ENCODE peak calls at places on chromosome 22, in six cellular contexts. One of them, this sample, is unnamed.

GRCh38 chr22:45784357-45785277 is 113.0 kb downstream of the ATXN10 start:
- DNase-seq in tibial nerve: no peak
- DNase-seq in WTC11: no peak
- DNase-seq in psoas muscle: no peak
- DNase-seq in astrocyte of the spinal cord: no peak
- DNase-seq in neural crest cell: no peak
- DNase-seq in this sample: no peak

GRCh38 chr22:20765938-20766337 is 8.0 kb upstream of the SERPIND1 start:
- DNase-seq in astrocyte of the spinal cord: no peak
- DNase-seq in psoas muscle: no peak
- DNase-seq in tibial nerve: no peak
- DNase-seq in WTC11: no peak
- DNase-seq in neural crest cell: no peak
- DNase-seq in this sample: no peak

GRCh38 chr22:20464912-20465758 is 27.5 kb upstream of the SCARF2 start:
- DNase-seq in WTC11: no peak
- DNase-seq in tibial nerve: no peak
- DNase-seq in neural crest cell: no peak
- DNase-seq in astrocyte of the spinal cord: no peak
- DNase-seq in psoas muscle: no peak
- DNase-seq in this sample: no peak

GRCh38 chr22:38870791-38871359 is 1.1 kb downstream of the CBX6 start:
- DNase-seq in neural crest cell: no peak
- DNase-seq in tibial nerve: no peak
- DNase-seq in WTC11: no peak
- DNase-seq in psoas muscle: no peak
- DNase-seq in astrocyte of the spinal cord: no peak
- DNase-seq in this sample: peak

GRCh38 chr22:47091921-47092700 is 329.7 kb downstream of the TBC1D22A start:
- DNase-seq in neural crest cell: no peak
- DNase-seq in tibial nerve: no peak
- DNase-seq in psoas muscle: no peak
- DNase-seq in WTC11: no peak
- DNase-seq in astrocyte of the spinal cord: no peak
- DNase-seq in this sample: no peak

GRCh38 chr22:50418624-50419023 is 56.2 kb downstream of the SBF1 start:
- DNase-seq in psoas muscle: no peak
- DNase-seq in WTC11: no peak
- DNase-seq in tibial nerve: no peak
- DNase-seq in neural crest cell: no peak
- DNase-seq in astrocyte of the spinal cord: no peak
- DNase-seq in this sample: no peak

GRCh38 chr22:30586414-30586813 is 5.3 kb downstream of the PES1 start:
- DNase-seq in tibial nerve: no peak
- DNase-seq in WTC11: no peak
- DNase-seq in neural crest cell: no peak
- DNase-seq in psoas muscle: no peak
- DNase-seq in astrocyte of the spinal cord: no peak
- DNase-seq in this sample: no peak

GRCh38 chr22:18057568-18058209 is 20.1 kb upstream of the PEX26 start:
- DNase-seq in astrocyte of the spinal cord: peak
- DNase-seq in psoas muscle: peak
- DNase-seq in WTC11: no peak
- DNase-seq in tibial nerve: peak
- DNase-seq in neural crest cell: no peak
- DNase-seq in this sample: no peak

GRCh38 chr22:30038219-30038618 is 42.0 kb upstream of the HORMAD2 start:
- DNase-seq in neural crest cell: no peak
- DNase-seq in WTC11: no peak
- DNase-seq in tibial nerve: no peak
- DNase-seq in astrocyte of the spinal cord: peak
- DNase-seq in psoas muscle: no peak
- DNase-seq in this sample: no peak

GRCh38 chr22:36963302-36963701 is 49.9 kb downstream of the CSF2RB start:
- DNase-seq in WTC11: no peak
- DNase-seq in psoas muscle: no peak
- DNase-seq in tibial nerve: no peak
- DNase-seq in neural crest cell: no peak
- DNase-seq in astrocyte of the spinal cord: no peak
- DNase-seq in this sample: no peak

GRCh38 chr22:49786976-49787843 is 40.5 kb downstream of the BRD1 start:
- DNase-seq in neural crest cell: no peak
- DNase-seq in psoas muscle: peak
- DNase-seq in WTC11: no peak
- DNase-seq in tibial nerve: no peak
- DNase-seq in astrocyte of the spinal cord: no peak
- DNase-seq in this sample: no peak

GRCh38 chr22:32801436-32802290 is at the start of gene TIMP3:
- DNase-seq in WTC11: peak
- DNase-seq in neural crest cell: peak
- DNase-seq in tibial nerve: peak
- DNase-seq in astrocyte of the spinal cord: peak
- DNase-seq in psoas muscle: peak
- DNase-seq in this sample: peak

GRCh38 chr22:45318558-45319318 is 9.0 kb downstream of the FAM118A start:
- DNase-seq in psoas muscle: no peak
- DNase-seq in neural crest cell: no peak
- DNase-seq in tibial nerve: peak
- DNase-seq in astrocyte of the spinal cord: no peak
- DNase-seq in WTC11: no peak
- DNase-seq in this sample: no peak

GRCh38 chr22:45302751-45303150 is 7.0 kb upstream of the FAM118A start:
- DNase-seq in tibial nerve: no peak
- DNase-seq in WTC11: no peak
- DNase-seq in astrocyte of the spinal cord: no peak
- DNase-seq in psoas muscle: no peak
- DNase-seq in neural crest cell: no peak
- DNase-seq in this sample: no peak

GRCh38 chr22:37661160-37661924 is 2.8 kb downstream of the PDXP start:
- DNase-seq in tibial nerve: no peak
- DNase-seq in astrocyte of the spinal cord: peak
- DNase-seq in psoas muscle: no peak
- DNase-seq in WTC11: no peak
- DNase-seq in neural crest cell: no peak
- DNase-seq in this sample: no peak

GRCh38 chr22:29346659-29347058 is 31.2 kb upstream of the RASL10A start:
- DNase-seq in astrocyte of the spinal cord: no peak
- DNase-seq in psoas muscle: no peak
- DNase-seq in tibial nerve: no peak
- DNase-seq in WTC11: no peak
- DNase-seq in neural crest cell: no peak
- DNase-seq in this sample: no peak

GRCh38 chr22:24185501-24186351 is 4.4 kb downstream of the SUSD2 start:
- DNase-seq in psoas muscle: no peak
- DNase-seq in tibial nerve: no peak
- DNase-seq in astrocyte of the spinal cord: no peak
- DNase-seq in WTC11: no peak
- DNase-seq in neural crest cell: no peak
- DNase-seq in this sample: no peak

GRCh38 chr22:48888466-48889208 is 939.0 kb downstream of the BRD1 start:
- DNase-seq in WTC11: no peak
- DNase-seq in neural crest cell: no peak
- DNase-seq in tibial nerve: no peak
- DNase-seq in astrocyte of the spinal cord: no peak
- DNase-seq in psoas muscle: no peak
- DNase-seq in this sample: peak

GRCh38 chr22:36741204-36741793 is 34.6 kb downstream of the IFT27 start:
- DNase-seq in tibial nerve: no peak
- DNase-seq in neural crest cell: no peak
- DNase-seq in WTC11: no peak
- DNase-seq in astrocyte of the spinal cord: no peak
- DNase-seq in psoas muscle: no peak
- DNase-seq in this sample: peak

GRCh38 chr22:29031236-29031982 is 30.2 kb downstream of the C22orf31 start:
- DNase-seq in neural crest cell: no peak
- DNase-seq in WTC11: no peak
- DNase-seq in astrocyte of the spinal cord: peak
- DNase-seq in tibial nerve: peak
- DNase-seq in psoas muscle: peak
- DNase-seq in this sample: no peak

GRCh38 chr22:29380032-29380781 is 8.2 kb downstream of the AP1B1 start:
- DNase-seq in WTC11: no peak
- DNase-seq in astrocyte of the spinal cord: no peak
- DNase-seq in psoas muscle: no peak
- DNase-seq in tibial nerve: no peak
- DNase-seq in neural crest cell: no peak
- DNase-seq in this sample: no peak

GRCh38 chr22:45516923-45517675 is 14.4 kb downstream of the FBLN1 start:
- DNase-seq in psoas muscle: no peak
- DNase-seq in neural crest cell: no peak
- DNase-seq in astrocyte of the spinal cord: peak
- DNase-seq in WTC11: no peak
- DNase-seq in tibial nerve: no peak
- DNase-seq in this sample: no peak

GRCh38 chr22:47296405-47297260 is 534.2 kb downstream of the TBC1D22A start:
- DNase-seq in tibial nerve: no peak
- DNase-seq in astrocyte of the spinal cord: no peak
- DNase-seq in neural crest cell: no peak
- DNase-seq in psoas muscle: no peak
- DNase-seq in WTC11: no peak
- DNase-seq in this sample: peak

GRCh38 chr22:49152146-49152929 is 675.3 kb downstream of the BRD1 start:
- DNase-seq in tibial nerve: no peak
- DNase-seq in WTC11: peak
- DNase-seq in astrocyte of the spinal cord: no peak
- DNase-seq in psoas muscle: no peak
- DNase-seq in neural crest cell: peak
- DNase-seq in this sample: peak

GRCh38 chr22:39232806-39233735 is 11.7 kb downstream of the PDGFB start:
- DNase-seq in astrocyte of the spinal cord: no peak
- DNase-seq in tibial nerve: no peak
- DNase-seq in psoas muscle: no peak
- DNase-seq in WTC11: no peak
- DNase-seq in neural crest cell: no peak
- DNase-seq in this sample: no peak

GRCh38 chr22:45604239-45604711 is 67.4 kb upstream of the ATXN10 start:
- DNase-seq in neural crest cell: no peak
- DNase-seq in tibial nerve: no peak
- DNase-seq in psoas muscle: no peak
- DNase-seq in astrocyte of the spinal cord: peak
- DNase-seq in WTC11: no peak
- DNase-seq in this sample: no peak

GRCh38 chr22:36874731-36875130 is 13.9 kb downstream of the NCF4 start:
- DNase-seq in tibial nerve: no peak
- DNase-seq in WTC11: no peak
- DNase-seq in psoas muscle: no peak
- DNase-seq in astrocyte of the spinal cord: no peak
- DNase-seq in neural crest cell: no peak
- DNase-seq in this sample: no peak

GRCh38 chr22:37981282-37982011 is 2.9 kb downstream of the SOX10 start:
- DNase-seq in WTC11: no peak
- DNase-seq in psoas muscle: no peak
- DNase-seq in astrocyte of the spinal cord: no peak
- DNase-seq in neural crest cell: no peak
- DNase-seq in tibial nerve: no peak
- DNase-seq in this sample: no peak

GRCh38 chr22:49614966-49615965 is 212.4 kb downstream of the BRD1 start:
- DNase-seq in tibial nerve: no peak
- DNase-seq in WTC11: peak
- DNase-seq in neural crest cell: no peak
- DNase-seq in psoas muscle: no peak
- DNase-seq in astrocyte of the spinal cord: no peak
- DNase-seq in this sample: no peak

GRCh38 chr22:49404020-49404419 is 423.7 kb downstream of the BRD1 start:
- DNase-seq in WTC11: no peak
- DNase-seq in astrocyte of the spinal cord: no peak
- DNase-seq in psoas muscle: no peak
- DNase-seq in tibial nerve: no peak
- DNase-seq in neural crest cell: no peak
- DNase-seq in this sample: peak

DNA sequence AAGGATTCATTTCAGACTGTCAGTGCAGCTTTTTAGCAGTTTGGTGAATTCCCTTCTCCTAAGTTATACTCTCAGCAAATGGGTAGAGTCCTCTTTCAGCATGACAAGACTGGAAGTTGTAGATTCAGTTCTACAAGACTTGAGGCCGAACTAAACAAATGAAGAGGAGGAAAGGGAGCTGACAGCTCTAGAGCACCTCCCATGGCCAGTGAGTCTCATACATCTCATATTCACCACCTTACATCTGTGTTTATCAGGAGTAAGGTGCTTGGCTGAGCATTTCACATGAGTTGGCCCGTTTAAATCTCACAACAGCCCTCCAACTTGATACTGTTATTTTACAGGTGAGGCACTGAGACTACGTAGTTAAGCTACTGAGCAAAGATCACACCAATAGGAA is 30.4 kb downstream of the SEZ6L start:
- DNase-seq in astrocyte of the spinal cord: no peak
- DNase-seq in WTC11: no peak
- DNase-seq in neural crest cell: no peak
- DNase-seq in psoas muscle: no peak
- DNase-seq in tibial nerve: no peak
- DNase-seq in this sample: no peak
- TF ChIP-seq CTCF in astrocyte of the spinal cord: no peak
- TF ChIP-seq CTCF in WTC11: no peak
- TF ChIP-seq CTCF in neural crest cell: no peak
- TF ChIP-seq CTCF in psoas muscle: no peak
- TF ChIP-seq CTCF in tibial nerve: no peak
- TF ChIP-seq CTCF in this sample: no peak

GRCh38 chr22:22709719-22710445 is 65.5 kb downstream of the GGTLC2 start:
- DNase-seq in WTC11: peak
- DNase-seq in neural crest cell: no peak
- DNase-seq in astrocyte of the spinal cord: no peak
- DNase-seq in psoas muscle: no peak
- DNase-seq in tibial nerve: no peak
- DNase-seq in this sample: peak
- TF ChIP-seq CTCF in WTC11: peak
- TF ChIP-seq CTCF in neural crest cell: peak
- TF ChIP-seq CTCF in astrocyte of the spinal cord: peak
- TF ChIP-seq CTCF in psoas muscle: no peak
- TF ChIP-seq CTCF in tibial nerve: no peak
- TF ChIP-seq CTCF in this sample: peak

GRCh38 chr22:35454416-35455054 is 54.6 kb downstream of the MCM5 start:
- DNase-seq in tibial nerve: no peak
- DNase-seq in WTC11: no peak
- DNase-seq in astrocyte of the spinal cord: no peak
- DNase-seq in neural crest cell: no peak
- DNase-seq in psoas muscle: no peak
- DNase-seq in this sample: no peak
- TF ChIP-seq CTCF in tibial nerve: no peak
- TF ChIP-seq CTCF in WTC11: no peak
- TF ChIP-seq CTCF in astrocyte of the spinal cord: no peak
- TF ChIP-seq CTCF in neural crest cell: no peak
- TF ChIP-seq CTCF in psoas muscle: peak
- TF ChIP-seq CTCF in this sample: peak

GRCh38 chr22:19062139-19062789 is 59.9 kb downstream of the DGCR2 start:
- DNase-seq in astrocyte of the spinal cord: no peak
- DNase-seq in neural crest cell: no peak
- DNase-seq in tibial nerve: no peak
- DNase-seq in psoas muscle: no peak
- DNase-seq in WTC11: no peak
- DNase-seq in this sample: no peak
- TF ChIP-seq CTCF in astrocyte of the spinal cord: no peak
- TF ChIP-seq CTCF in neural crest cell: no peak
- TF ChIP-seq CTCF in tibial nerve: no peak
- TF ChIP-seq CTCF in psoas muscle: no peak
- TF ChIP-seq CTCF in WTC11: no peak
- TF ChIP-seq CTCF in this sample: no peak

This sample was measured in type B pancreatic cell.